ENCODE peak calls at places on chromosome 1, in five cellular contexts. O, T, Y, J and E are unnamed samples.

GRCh38 chr1:241703001-241703400 is 50.9 kb downstream of the WDR64 start:
- DNase-seq in T (no peak), J (no peak), Y (no peak), O (no peak), E (no peak)

GRCh38 chr1:164310166-164310565 is 248.8 kb upstream of the PBX1 start:
- DNase-seq in O (no peak), J (no peak), T (no peak), Y (no peak), E (no peak)

GRCh38 chr1:231638647-231639046 is 12.1 kb downstream of the DISC1 start:
- DNase-seq in T (no peak), J (no peak), Y (no peak), O (no peak), E (no peak)

GRCh38 chr1:27503961-27504587 is 14.1 kb upstream of the WASF2 start:
- DNase-seq in T (no peak), J (no peak), Y (no peak), O (no peak), E (no peak)

GRCh38 chr1:35202048-35202719 is 9.2 kb upstream of the SFPQ start:
- DNase-seq in Y (peak; percentile 58), T (peak; percentile 47), J (peak; percentile 95), O (peak; percentile 63), E (peak; percentile 38)

GRCh38 chr1:27727126-27727525 is 1.4 kb downstream of the FAM76A start:
- DNase-seq in T (no peak), Y (no peak), J (no peak), O (no peak), E (no peak)

GRCh38 chr1:219173758-219174671 is at the start of gene LYPLAL1:
- DNase-seq in J (peak; percentile 74), O (peak; percentile 82), T (peak; percentile 93), Y (peak; percentile 91), E (peak; percentile 92)

GRCh38 chr1:201633811-201634210 is 94.9 kb downstream of the NAV1 start:
- DNase-seq in Y (no peak), O (no peak), T (no peak), J (no peak), E (no peak)

GRCh38 chr1:68346192-68346808 is 103.5 kb downstream of the RPE65 start:
- DNase-seq in T (no peak), Y (no peak), J (no peak), O (no peak), E (no peak)

GRCh38 chr1:6082430-6082971 is 36.8 kb downstream of the KCNAB2 start:
- DNase-seq in O (no peak), Y (no peak), J (no peak), T (no peak), E (no peak)

GRCh38 chr1:204331847-204332487 is 27.8 kb downstream of the PLEKHA6 start:
- DNase-seq in Y (no peak), O (no peak), J (no peak), T (no peak), E (no peak)

GRCh38 chr1:56029329-56030003 is 549.9 kb downstream of the PLPP3 start:
- DNase-seq in T (no peak), O (no peak), J (no peak), Y (no peak), E (no peak)

GRCh38 chr1:3470650-3471355 is 16.3 kb downstream of the ARHGEF16 start:
- DNase-seq in Y (peak; percentile 28), J (no peak), T (no peak), O (no peak), E (peak; percentile 35)

GRCh38 chr1:88935522-88936222 is 44.3 kb upstream of the GTF2B start:
- DNase-seq in Y (no peak), T (no peak), O (no peak), J (no peak), E (no peak)

GRCh38 chr1:231918239-231919015 is 291.8 kb downstream of the DISC1 start:
- DNase-seq in J (no peak), T (peak; percentile 35), O (no peak), Y (no peak), E (no peak)

GRCh38 chr1:147204080-147204479 is 21.1 kb downstream of the FMO5 start:
- DNase-seq in Y (no peak), T (no peak), J (no peak), O (no peak), E (no peak)

GRCh38 chr1:219555802-219556201 is 57.1 kb downstream of the ZC3H11B start:
- DNase-seq in O (no peak), Y (no peak), J (peak; percentile 20), T (no peak), E (no peak)

GRCh38 chr1:48471603-48472576 is at the start of gene SPATA6:
- DNase-seq in Y (peak; percentile 98), O (peak; percentile 98), T (peak; percentile 95), J (peak; percentile 79), E (peak; percentile 99)

GRCh38 chr1:214003233-214003632 is 15.5 kb downstream of the PROX1 start:
- DNase-seq in T (no peak), J (no peak), O (no peak), Y (no peak), E (no peak)

GRCh38 chr1:60870269-60870668 is 212.1 kb upstream of the NFIA start:
- DNase-seq in Y (no peak), J (no peak), T (no peak), O (no peak), E (no peak)

GRCh38 chr1:172397221-172397620 is 23.3 kb upstream of the C1orf105 start:
- DNase-seq in J (no peak), Y (no peak), T (no peak), O (no peak), E (no peak)

GRCh38 chr1:2313651-2314296 is 77.6 kb downstream of the MORN1 start:
- DNase-seq in T (no peak), J (no peak), Y (no peak), O (no peak), E (no peak)

GRCh38 chr1:186502087-186502486 is 41.2 kb upstream of the PDC start:
- DNase-seq in J (no peak), T (no peak), O (no peak), Y (no peak), E (no peak)